ENCODE peak calls at places on chromosomes 1 and 21, in eight cellular contexts. I is activated naive CD4-positive, alpha-beta T cell treated with anti-CD3 and anti-CD28 coated beads, Interleukin-2, amount 50 U/mL, for 16 hours; N is stimulated activated CD8-positive, alpha-beta memory T cell treated with anti-CD3 and anti-CD28 coated beads, Interleukin-4, amount 100 ng/mL, for 1 hour; P is posterior cingulate gyrus; U is neural crest cell; B is GM23248; C is pancreas; J is left cardiac atrium. E is an unnamed sample.

GRCh38 chr21:32580949-32581348 is 4.4 kb downstream of the TCP10L start:
- DNase-seq in I (no peak), N (no peak), P (peak), U (no peak), B (no peak), C (no peak), J (no peak), E (no peak)

GRCh38 chr1:68319907-68320306 is 87.6 kb upstream of the WLS start:
- DNase-seq in I (no peak), N (no peak), P (no peak), U (no peak), B (no peak), C (no peak), J (no peak), E (no peak)

GRCh38 chr1:171188388-171189266 is 3.5 kb downstream of the FMO2 start:
- DNase-seq in I (peak), N (no peak), P (no peak), U (peak), B (peak), C (peak), J (peak), E (no peak)

GRCh38 chr1:6645022-6645421 is 20.4 kb downstream of the THAP3 start:
- DNase-seq in I (no peak), N (no peak), P (no peak), U (no peak), B (no peak), C (no peak), J (no peak), E (no peak)

GRCh38 chr1:205067031-205067430 is 17.2 kb downstream of the TMEM81 start:
- DNase-seq in I (no peak), N (no peak), P (peak), U (no peak), B (no peak), C (no peak), J (no peak), E (no peak)

GRCh38 chr21:23217597-23217996 is 2219.4 kb downstream of the NCAM2 start:
- DNase-seq in I (no peak), N (no peak), P (no peak), U (no peak), B (no peak), C (no peak), J (no peak), E (no peak)

GRCh38 chr1:40076895-40077312 is 20.1 kb downstream of the PPT1 start:
- DNase-seq in I (no peak), N (no peak), P (no peak), U (no peak), B (peak), C (no peak), J (no peak), E (no peak)

GRCh38 chr1:159752135-159752580 is 28.6 kb upstream of the DUSP23 start:
- DNase-seq in I (no peak), N (no peak), P (no peak), U (no peak), B (peak), C (peak), J (peak), E (no peak)

GRCh38 chr1:99652881-99653281 is 7.0 kb downstream of the PALMD start:
- DNase-seq in I (no peak), N (no peak), P (no peak), U (no peak), B (peak), C (no peak), J (no peak), E (no peak)

GRCh38 chr1:224564491-224565084 is 51.5 kb upstream of the CNIH3 start:
- DNase-seq in I (no peak), N (no peak), P (no peak), U (no peak), B (peak), C (no peak), J (no peak), E (no peak)

GRCh38 chr1:170560681-170561285 is 28.8 kb downstream of the GORAB start:
- DNase-seq in I (no peak), N (no peak), P (no peak), U (no peak), B (peak), C (no peak), J (no peak), E (no peak)

GRCh38 chr1:147539122-147539575 is 2.2 kb upstream of the BCL9 start:
- DNase-seq in I (peak), N (no peak), P (no peak), U (peak), B (peak), C (no peak), J (no peak), E (no peak)

GRCh38 chr1:20849100-20849499 is 62.0 kb upstream of the HP1BP3 start:
- DNase-seq in I (no peak), N (no peak), P (no peak), U (no peak), B (no peak), C (no peak), J (no peak), E (no peak)

GRCh38 chr1:244919320-244920282 is 55.3 kb upstream of the HNRNPU start:
- DNase-seq in I (no peak), N (no peak), P (no peak), U (no peak), B (peak), C (no peak), J (no peak), E (no peak)

GRCh38 chr1:15671430-15671829 is 12.7 kb upstream of the PLEKHM2 start:
- DNase-seq in I (no peak), N (no peak), P (no peak), U (no peak), B (no peak), C (no peak), J (no peak), E (no peak)

GRCh38 chr1:165988275-165988674 is 160.9 kb downstream of the UCK2 start:
- DNase-seq in I (no peak), N (no peak), P (no peak), U (no peak), B (no peak), C (no peak), J (no peak), E (no peak)

GRCh38 chr1:180793451-180793850 is 119.2 kb upstream of the KIAA1614 start:
- DNase-seq in I (no peak), N (no peak), P (no peak), U (no peak), B (no peak), C (no peak), J (no peak), E (no peak)

GRCh38 chr1:26946270-26946669 is 14.0 kb downstream of the KDF1 start:
- DNase-seq in I (no peak), N (no peak), P (peak), U (no peak), B (no peak), C (no peak), J (no peak), E (no peak)

GRCh38 chr21:34722684-34723300 is 54.0 kb downstream of the CLIC6 start:
- DNase-seq in I (peak), N (no peak), P (no peak), U (peak), B (no peak), C (no peak), J (no peak), E (no peak)

GRCh38 chr1:231390071-231390470 is 32.0 kb downstream of the EGLN1 start:
- DNase-seq in I (peak), N (no peak), P (no peak), U (no peak), B (peak), C (no peak), J (no peak), E (no peak)

GRCh38 chr21:43317959-43318358 is 109.0 kb downstream of the SIK1 start:
- DNase-seq in I (no peak), N (no peak), P (no peak), U (no peak), B (no peak), C (no peak), J (no peak), E (no peak)

GRCh38 chr1:217052196-217052595 is 329.0 kb upstream of the ESRRG start:
- DNase-seq in I (no peak), N (no peak), P (no peak), U (no peak), B (no peak), C (no peak), J (no peak), E (no peak)

GRCh38 chr1:179025975-179026812 is 500 bp downstream of the FAM20B start:
- DNase-seq in I (peak), N (peak), P (peak), U (peak), B (peak), C (peak), J (peak), E (peak)

GRCh38 chr1:119081267-119081666 is 59.2 kb downstream of the WARS2 start:
- DNase-seq in I (no peak), N (no peak), P (no peak), U (no peak), B (peak), C (no peak), J (no peak), E (no peak)

GRCh38 chr1:39337067-39337466 is 132.6 kb downstream of the MACF1 start:
- DNase-seq in I (no peak), N (no peak), P (no peak), U (no peak), B (no peak), C (no peak), J (no peak), E (no peak)

GRCh38 chr1:115670476-115671175 is 28.9 kb downstream of the VANGL1 start:
- DNase-seq in I (no peak), N (no peak), P (no peak), U (no peak), B (no peak), C (peak), J (no peak), E (no peak)

GRCh38 chr1:52518962-52519361 is 33.9 kb downstream of the TUT4 start:
- DNase-seq in I (no peak), N (no peak), P (no peak), U (no peak), B (no peak), C (no peak), J (no peak), E (no peak)

GRCh38 chr1:203342192-203342940 is 8.6 kb downstream of the FMOD start:
- DNase-seq in I (peak), N (no peak), P (peak), U (peak), B (peak), C (peak), J (peak), E (no peak)

GRCh38 chr1:245216356-245217110 is 61.7 kb downstream of the KIF26B start:
- DNase-seq in I (no peak), N (no peak), P (no peak), U (peak), B (peak), C (no peak), J (no peak), E (no peak)

GRCh38 chr1:232223309-232223708 is 406.6 kb downstream of the SIPA1L2 start:
- DNase-seq in I (no peak), N (no peak), P (no peak), U (no peak), B (no peak), C (no peak), J (no peak), E (no peak)

GRCh38 chr1:12201343-12202189 is 28.3 kb upstream of the VPS13D start:
- DNase-seq in I (no peak), N (no peak), P (no peak), U (no peak), B (no peak), C (no peak), J (no peak), E (no peak)

GRCh38 chr21:34846601-34847112 is 177.9 kb downstream of the CLIC6 start:
- DNase-seq in I (no peak), N (no peak), P (no peak), U (no peak), B (peak), C (no peak), J (no peak), E (no peak)